ENCODE peak calls at places on chromosome 16, in four cellular contexts. One of them, this sample, is unnamed.

GRCh38 chr16:75097941-75098897 is 18.4 kb downstream of the LDHD start:
- DNase-seq in A549: no peak
- DNase-seq in testis: no peak
- DNase-seq in body of pancreas: no peak
- DNase-seq in this sample: peak; percentile 64

GRCh38 chr16:31077592-31078199 is 3.5 kb downstream of the ZNF646 start:
- DNase-seq in body of pancreas: no peak
- DNase-seq in testis: no peak
- DNase-seq in A549: no peak
- DNase-seq in this sample: no peak

GRCh38 chr16:51757124-51757470 is 606.0 kb upstream of the SALL1 start:
- DNase-seq in testis: no peak
- DNase-seq in body of pancreas: no peak
- DNase-seq in A549: no peak
- DNase-seq in this sample: no peak

GRCh38 chr16:52450241-52450640 is 96.7 kb downstream of the TOX3 start:
- DNase-seq in body of pancreas: no peak
- DNase-seq in A549: no peak
- DNase-seq in testis: no peak
- DNase-seq in this sample: no peak

GRCh38 chr16:4380131-4381063 is 8.7 kb downstream of the VASN start:
- DNase-seq in A549: no peak
- DNase-seq in testis: no peak
- DNase-seq in body of pancreas: no peak
- DNase-seq in this sample: no peak

GRCh38 chr16:72620853-72621252 is 427.1 kb downstream of the ZFHX3 start:
- DNase-seq in body of pancreas: no peak
- DNase-seq in testis: no peak
- DNase-seq in A549: no peak
- DNase-seq in this sample: no peak

GRCh38 chr16:14337303-14338191 is 266.4 kb downstream of the MRTFB start:
- DNase-seq in A549: no peak
- DNase-seq in testis: peak; percentile 25
- DNase-seq in body of pancreas: no peak
- DNase-seq in this sample: no peak

GRCh38 chr16:76265434-76266045 is 11.7 kb upstream of the CNTNAP4 start:
- DNase-seq in body of pancreas: peak; percentile 57
- DNase-seq in A549: peak; percentile 3
- DNase-seq in testis: peak; percentile 33
- DNase-seq in this sample: no peak

GRCh38 chr16:57297856-57298255 is 13.4 kb upstream of the PLLP start:
- DNase-seq in body of pancreas: no peak
- DNase-seq in testis: no peak
- DNase-seq in A549: no peak
- DNase-seq in this sample: no peak

GRCh38 chr16:66382966-66383299 is 16.4 kb downstream of the CDH5 start:
- DNase-seq in testis: no peak
- DNase-seq in A549: peak; percentile 58
- DNase-seq in body of pancreas: no peak
- DNase-seq in this sample: no peak

GRCh38 chr16:86831366-86831765 is 253.0 kb downstream of the FOXL1 start:
- DNase-seq in A549: no peak
- DNase-seq in testis: no peak
- DNase-seq in body of pancreas: no peak
- DNase-seq in this sample: no peak

GRCh38 chr16:55825115-55825728 is 7.7 kb downstream of the CES1 start:
- DNase-seq in body of pancreas: no peak
- DNase-seq in testis: no peak
- DNase-seq in A549: no peak
- DNase-seq in this sample: no peak

GRCh38 chr16:55078153-55078552 is 147.5 kb downstream of the IRX5 start:
- DNase-seq in testis: no peak
- DNase-seq in A549: no peak
- DNase-seq in body of pancreas: no peak
- DNase-seq in this sample: no peak

GRCh38 chr16:17211797-17212196 is 259.0 kb downstream of the XYLT1 start:
- DNase-seq in body of pancreas: no peak
- DNase-seq in testis: no peak
- DNase-seq in A549: no peak
- DNase-seq in this sample: no peak

GRCh38 chr16:86515780-86516617 is 5.7 kb downstream of the FOXF1 start:
- DNase-seq in body of pancreas: no peak
- DNase-seq in A549: no peak
- DNase-seq in testis: no peak
- DNase-seq in this sample: no peak

GRCh38 chr16:87002717-87003413 is 314.3 kb downstream of the C16orf95 start:
- DNase-seq in A549: no peak
- DNase-seq in body of pancreas: no peak
- DNase-seq in testis: no peak
- DNase-seq in this sample: no peak

GRCh38 chr16:9840761-9841665 is 341.2 kb downstream of the GRIN2A start:
- DNase-seq in testis: no peak
- DNase-seq in body of pancreas: no peak
- DNase-seq in A549: no peak
- DNase-seq in this sample: no peak

GRCh38 chr16:914453-914852 is 56.3 kb downstream of the LMF1 start:
- DNase-seq in testis: no peak
- DNase-seq in body of pancreas: no peak
- DNase-seq in A549: no peak
- DNase-seq in this sample: no peak

GRCh38 chr16:50251375-50252081 is 14.8 kb upstream of the ADCY7 start:
- DNase-seq in A549: no peak
- DNase-seq in body of pancreas: no peak
- DNase-seq in testis: no peak
- DNase-seq in this sample: no peak

GRCh38 chr16:79247386-79247785 is 353.2 kb downstream of the MAF start:
- DNase-seq in A549: no peak
- DNase-seq in testis: no peak
- DNase-seq in body of pancreas: no peak
- DNase-seq in this sample: no peak

GRCh38 chr16:70704586-70704985 is 18.7 kb upstream of the MTSS2 start:
- DNase-seq in body of pancreas: no peak
- DNase-seq in A549: no peak
- DNase-seq in testis: no peak
- DNase-seq in this sample: no peak

GRCh38 chr16:84324439-84325262 is 30.0 kb downstream of the WFDC1 start:
- DNase-seq in A549: no peak
- DNase-seq in body of pancreas: no peak
- DNase-seq in testis: no peak
- DNase-seq in this sample: no peak

GRCh38 chr16:87047221-87048037 is 269.8 kb downstream of the C16orf95 start:
- DNase-seq in A549: no peak
- DNase-seq in body of pancreas: no peak
- DNase-seq in testis: no peak
- DNase-seq in this sample: no peak

GRCh38 chr16:799948-800833 is at the start of gene GNG13:
- DNase-seq in testis: no peak
- DNase-seq in body of pancreas: no peak
- DNase-seq in A549: no peak
- DNase-seq in this sample: peak; percentile 54

GRCh38 chr16:83968483-83968865 is 430 bp downstream of the NECAB2 start:
- DNase-seq in body of pancreas: no peak
- DNase-seq in testis: no peak
- DNase-seq in A549: no peak
- DNase-seq in this sample: no peak

GRCh38 chr16:54517181-54517580 is 230.6 kb upstream of the IRX3 start:
- DNase-seq in body of pancreas: no peak
- DNase-seq in A549: no peak
- DNase-seq in testis: no peak
- DNase-seq in this sample: no peak

GRCh38 chr16:48556913-48557351 is 53.0 kb downstream of the N4BP1 start:
- DNase-seq in A549: no peak
- DNase-seq in body of pancreas: no peak
- DNase-seq in testis: no peak
- DNase-seq in this sample: no peak

GRCh38 chr16:85264752-85265151 is 152.5 kb upstream of the CIBAR2 start:
- DNase-seq in body of pancreas: no peak
- DNase-seq in A549: no peak
- DNase-seq in testis: no peak
- DNase-seq in this sample: no peak

GRCh38 chr16:83118365-83118764 is 491.6 kb downstream of the CDH13 start:
- DNase-seq in A549: no peak
- DNase-seq in body of pancreas: no peak
- DNase-seq in testis: no peak
- DNase-seq in this sample: no peak

GRCh38 chr16:85664580-85665372 is 24.0 kb downstream of the GINS2 start:
- DNase-seq in body of pancreas: no peak
- DNase-seq in testis: no peak
- DNase-seq in A549: no peak
- DNase-seq in this sample: no peak

GRCh38 chr16:88478115-88478514 is 25.0 kb downstream of the ZFPM1 start:
- DNase-seq in testis: no peak
- DNase-seq in body of pancreas: no peak
- DNase-seq in A549: no peak
- DNase-seq in this sample: no peak

GRCh38 chr16:54430491-54431030 is 144.0 kb upstream of the IRX3 start:
- DNase-seq in testis: no peak
- DNase-seq in A549: no peak
- DNase-seq in body of pancreas: no peak
- DNase-seq in this sample: no peak

GRCh38 chr16:57226701-57227621 is 18.1 kb upstream of the ARL2BP start:
- DNase-seq in testis: no peak
- DNase-seq in A549: no peak
- DNase-seq in body of pancreas: no peak
- DNase-seq in this sample: no peak

GRCh38 chr16:52976539-52977167 is 76.0 kb downstream of the CHD9NB start:
- DNase-seq in testis: no peak
- DNase-seq in A549: peak; percentile 37
- DNase-seq in body of pancreas: no peak
- DNase-seq in this sample: no peak

GRCh38 chr16:67546761-67547422 is 15.4 kb upstream of the CTCF start:
- DNase-seq in testis: peak; percentile 77
- DNase-seq in A549: peak; percentile 85
- DNase-seq in body of pancreas: peak; percentile 87
- DNase-seq in this sample: peak; percentile 75
- TF ChIP-seq POLR2A in testis: no peak
- TF ChIP-seq POLR2A in A549: no peak
- TF ChIP-seq POLR2A in body of pancreas: peak; percentile 15
- TF ChIP-seq POLR2A in this sample: no peak

GRCh38 chr16:15749371-15749770 is 99.3 kb downstream of the NDE1 start:
- DNase-seq in body of pancreas: no peak
- DNase-seq in testis: no peak
- DNase-seq in A549: no peak
- DNase-seq in this sample: no peak

GRCh38 chr16:15743657-15744056 is 93.6 kb downstream of the NDE1 start:
- DNase-seq in testis: peak; percentile 38
- DNase-seq in A549: no peak
- DNase-seq in body of pancreas: no peak
- DNase-seq in this sample: no peak

GRCh38 chr16:15747937-15748336 is 97.9 kb downstream of the NDE1 start:
- DNase-seq in testis: no peak
- DNase-seq in body of pancreas: no peak
- DNase-seq in A549: no peak
- DNase-seq in this sample: no peak

GRCh38 chr16:15748654-15749053 is 98.6 kb downstream of the NDE1 start:
- DNase-seq in body of pancreas: no peak
- DNase-seq in A549: no peak
- DNase-seq in testis: no peak
- DNase-seq in this sample: no peak

DNA sequence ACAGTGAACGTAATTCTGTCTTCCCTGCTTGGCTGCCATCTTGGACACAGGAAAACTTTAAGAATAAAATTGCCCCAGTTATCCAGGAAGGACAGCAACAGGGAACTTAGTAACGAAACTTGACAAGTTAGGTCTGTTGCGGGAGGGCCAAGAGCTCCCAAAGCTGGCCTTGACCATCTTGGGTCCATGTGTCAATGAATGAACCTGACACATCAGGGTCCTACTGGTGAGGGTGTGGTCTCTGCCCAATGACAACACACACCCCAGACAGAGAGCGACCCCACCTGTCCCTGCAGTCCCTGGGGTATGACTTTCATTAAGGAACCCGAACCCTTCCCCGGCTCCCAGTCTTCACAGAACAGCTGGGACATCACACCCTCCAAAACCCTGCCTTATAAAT is 96.3 kb downstream of the NDE1 start:
- DNase-seq in A549: no peak
- DNase-seq in body of pancreas: no peak
- DNase-seq in testis: no peak
- DNase-seq in this sample: no peak
- H3K27ac ChIP-seq in A549: no peak overlapping the region
- H3K27ac ChIP-seq in body of pancreas: no peak overlapping the region
- H3K27ac ChIP-seq in testis: no peak overlapping the region
- H3K27ac ChIP-seq in this sample: no peak overlapping the region

DNA sequence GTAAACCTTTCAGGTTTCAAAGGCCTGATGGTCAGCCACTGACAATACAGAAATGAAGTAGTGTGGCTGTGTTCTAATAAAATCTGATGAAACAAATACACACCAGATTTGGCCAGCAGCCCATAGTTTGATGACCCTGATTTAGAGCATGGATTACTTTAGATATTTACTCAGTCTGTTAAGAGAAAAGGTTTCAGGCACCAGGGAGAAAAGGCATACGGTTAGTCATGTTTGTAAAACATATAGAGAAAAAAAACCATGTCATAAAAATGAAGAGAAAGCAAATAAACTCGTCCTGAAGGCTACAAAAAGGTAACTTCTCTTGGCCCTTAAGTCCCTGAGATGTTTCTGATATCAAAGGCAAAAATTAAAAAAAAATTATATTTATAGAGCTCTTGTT is 112.1 kb downstream of the ADAMTS18 start:
- DNase-seq in A549: no peak
- DNase-seq in testis: no peak
- DNase-seq in body of pancreas: no peak
- DNase-seq in this sample: no peak
- H3K9me3 ChIP-seq in A549: no peaks in the 10 kb centered on the region
- H3K9me3 ChIP-seq in testis: no peaks in the 10 kb centered on the region
- H3K9me3 ChIP-seq in body of pancreas: no peaks in the 10 kb centered on the region
- H3K9me3 ChIP-seq in this sample: no peaks in the 10 kb centered on the region

DNA sequence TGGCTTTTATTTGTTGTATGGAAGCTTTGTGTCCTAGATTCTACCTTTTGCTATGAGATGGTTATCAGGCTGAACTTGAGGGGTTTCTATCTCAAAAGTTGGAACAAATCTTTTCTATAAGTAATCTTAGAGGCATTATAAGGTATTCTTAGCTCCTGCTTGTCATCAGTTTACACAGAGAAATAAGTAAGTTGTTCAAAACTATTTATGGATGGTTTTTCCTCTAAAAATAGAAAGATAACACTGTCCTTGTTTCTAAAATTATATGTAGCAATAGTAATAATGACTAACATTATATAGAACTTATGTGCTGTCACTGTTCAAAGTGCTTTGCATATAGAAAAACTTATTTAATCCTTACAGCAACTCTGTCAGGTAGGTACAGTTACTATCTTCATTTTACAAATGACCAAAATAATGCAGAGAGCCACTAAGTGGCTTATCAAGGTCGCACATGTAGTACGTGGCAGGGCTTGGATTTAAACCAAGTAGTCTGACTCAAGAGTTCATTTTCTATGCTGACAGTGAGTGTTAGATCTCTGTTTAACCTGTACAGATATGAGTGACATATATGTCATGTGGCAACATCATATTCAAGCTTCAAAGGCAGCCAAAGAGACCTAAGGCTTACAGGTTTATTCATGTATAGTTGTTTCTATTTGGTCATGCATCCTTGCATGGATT is 59.0 kb downstream of the PHKB start:
- DNase-seq in testis: no peak
- DNase-seq in body of pancreas: no peak
- DNase-seq in A549: no peak
- DNase-seq in this sample: no peak
- TF ChIP-seq POLR2A in testis: no peak
- TF ChIP-seq POLR2A in body of pancreas: no peak
- TF ChIP-seq POLR2A in A549: no peak
- TF ChIP-seq POLR2A in this sample: no peak

This sample was measured in heart left ventricle.